ENCODE peak calls at places on chromosomes 16 and 17, in six cellular contexts. U is GM18507, N is NCI-H748 treated with DMSO at 0.1 percent for 48 hours, V is Peyer's patch, J is mucosa of descending colon, K is AG10803. I is an unnamed sample.

GRCh38 chr16:65201446-65202010 is 79.7 kb upstream of the CDH11 start:
- DNase-seq in U (no peak), N (no peak), J (no peak), V (no peak), K (peak; percentile 34), I (no peak)

GRCh38 chr16:11799509-11800384 is 2.7 kb upstream of the ZC3H7A start:
- DNase-seq in V (peak; percentile 34), J (no peak), N (no peak), K (no peak), U (no peak), I (no peak)

GRCh38 chr16:54424043-54424451 is 137.5 kb upstream of the IRX3 start:
- DNase-seq in N (no peak), K (no peak), J (no peak), V (no peak), U (no peak), I (no peak)

GRCh38 chr17:62652251-62653001 is 25.0 kb downstream of the MRC2 start:
- DNase-seq in U (no peak), N (peak; percentile 50), V (peak; percentile 31), J (peak; percentile 50), K (peak; percentile 85), I (peak; percentile 83)

GRCh38 chr16:27498020-27498419 is 51.7 kb downstream of the GTF3C1 start:
- DNase-seq in J (no peak), K (peak; percentile 31), N (no peak), V (no peak), U (no peak), I (no peak)

GRCh38 chr17:48506246-48506645 is 24.6 kb downstream of the HOXB1 start:
- DNase-seq in J (no peak), K (no peak), V (no peak), U (no peak), N (no peak), I (no peak)

GRCh38 chr16:3138342-3138741 is 3.5 kb downstream of the ZNF213 start:
- DNase-seq in V (no peak), J (no peak), U (no peak), K (no peak), N (no peak), I (no peak)

GRCh38 chr17:7477392-7478275 is 1.8 kb downstream of the ZBTB4 start:
- DNase-seq in U (no peak), V (no peak), K (peak; percentile 96), N (no peak), J (peak; percentile 37), I (peak; percentile 81)

GRCh38 chr16:66714659-66715307 is 18.2 kb upstream of the CMTM4 start:
- DNase-seq in N (no peak), K (peak; percentile 34), J (peak; percentile 59), V (no peak), U (no peak), I (no peak)

GRCh38 chr17:6755731-6756184 is at the start of gene XAF1:
- DNase-seq in N (no peak), V (peak; percentile 60), U (no peak), K (peak; percentile 63), J (peak; percentile 64), I (peak; percentile 84)

GRCh38 chr17:34542700-34543336 is 36.6 kb upstream of the TMEM132E start:
- DNase-seq in U (no peak), J (peak; percentile 65), V (peak; percentile 47), K (peak; percentile 8), N (peak; percentile 2), I (no peak)

GRCh38 chr16:29906520-29907244 is 6.4 kb downstream of the ASPHD1 start:
- DNase-seq in K (no peak), N (no peak), U (no peak), J (no peak), V (no peak), I (peak; percentile 38)

GRCh38 chr17:7363311-7363710 is 8.4 kb downstream of the TMEM95 start:
- DNase-seq in J (no peak), K (peak; percentile 20), V (no peak), N (no peak), U (no peak), I (no peak)

GRCh38 chr16:81526199-81526598 is 81.6 kb downstream of the CMIP start:
- DNase-seq in U (no peak), N (no peak), K (peak; percentile 30), J (no peak), V (no peak), I (no peak)

GRCh38 chr16:27505297-27506236 is 44.1 kb downstream of the GTF3C1 start:
- DNase-seq in J (no peak), V (no peak), K (peak; percentile 26), U (no peak), N (no peak), I (no peak)

GRCh38 chr17:78359936-78360370 is at the start of gene SOCS3:
- DNase-seq in V (peak; percentile 87), U (no peak), N (peak; percentile 66), J (peak; percentile 94), K (peak; percentile 98), I (peak; percentile 99)

GRCh38 chr17:79997004-79997673 is 38.5 kb downstream of the TBC1D16 start:
- DNase-seq in U (no peak), V (peak; percentile 82), N (no peak), K (no peak), J (peak; percentile 37), I (peak; percentile 92)

GRCh38 chr17:60231234-60231633 is 81.5 kb downstream of the CA4 start:
- DNase-seq in V (no peak), N (peak; percentile 15), K (peak; percentile 21), U (no peak), J (peak; percentile 20), I (no peak)

GRCh38 chr16:27335349-27336052 is 21.7 kb downstream of the IL4R start:
- DNase-seq in J (no peak), N (no peak), V (no peak), U (no peak), K (peak; percentile 73), I (no peak)

GRCh38 chr17:5943232-5943631 is 126.9 kb upstream of the WSCD1 start:
- DNase-seq in K (no peak), J (no peak), N (no peak), U (no peak), V (no peak), I (no peak)

GRCh38 chr17:49337900-49338299 is 24.1 kb downstream of the ZNF652 start:
- DNase-seq in U (no peak), N (no peak), K (no peak), J (no peak), V (no peak), I (no peak)

GRCh38 chr16:73143681-73144370 is 95.9 kb upstream of the ZFHX3 start:
- DNase-seq in U (no peak), N (no peak), J (no peak), V (no peak), K (peak; percentile 68), I (no peak)

GRCh38 chr17:27526603-27527002 is 70.4 kb downstream of the KSR1 start:
- DNase-seq in N (no peak), V (peak; percentile 45), J (peak; percentile 61), U (no peak), K (peak; percentile 46), I (peak; percentile 86)

GRCh38 chr17:32161506-32162365 is 19.4 kb downstream of the RHOT1 start:
- DNase-seq in J (peak; percentile 12), V (no peak), U (no peak), K (peak; percentile 78), N (no peak), I (no peak)

GRCh38 chr16:23949630-23950290 is 114.0 kb downstream of the PRKCB start:
- DNase-seq in J (peak; percentile 56), U (peak; percentile 9), K (no peak), N (no peak), V (peak; percentile 88), I (peak; percentile 95)

GRCh38 chr16:52191533-52192134 is 355.3 kb downstream of the TOX3 start:
- DNase-seq in U (peak; percentile 2), K (peak; percentile 64), N (peak; percentile 72), J (peak; percentile 77), V (peak; percentile 33), I (peak; percentile 74)

GRCh38 chr16:12236491-12237030 is 260.0 kb downstream of the SNX29 start:
- DNase-seq in U (no peak), N (no peak), J (no peak), K (no peak), V (no peak), I (no peak)

GRCh38 chr16:85651822-85652430 is 36.8 kb downstream of the GINS2 start:
- DNase-seq in V (no peak), J (no peak), N (no peak), K (peak; percentile 9), U (no peak), I (no peak)

GRCh38 chr16:50549561-50549915 is 1.3 kb downstream of the NKD1 start:
- DNase-seq in K (no peak), U (no peak), N (no peak), J (no peak), V (no peak), I (no peak)

GRCh38 chr17:77495575-77495974 is 354.8 kb downstream of the SEC14L1 start:
- DNase-seq in J (no peak), V (peak; percentile 14), N (no peak), U (no peak), K (no peak), I (peak; percentile 69)

GRCh38 chr16:87602005-87602790 is at the start of gene JPH3:
- DNase-seq in K (no peak), V (no peak), J (no peak), N (no peak), U (no peak), I (no peak)

GRCh38 chr16:29744541-29745101 is 1.2 kb downstream of the C16orf54 start:
- DNase-seq in N (no peak), K (no peak), U (no peak), J (no peak), V (peak; percentile 40), I (peak; percentile 86)